ENCODE peak calls at places on chromosomes 6 and 20, in nine cellular contexts. P, Z, K, B, I, V, U, Q and O are unnamed samples.

GRCh38 chr20:32231847-32232246 is 24.2 kb downstream of the POFUT1 start:
- DNase-seq in P (no peak), Z (peak), K (peak), B (no peak), I (no peak), V (no peak), U (no peak), Q (no peak), O (peak)

GRCh38 chr6:118892248-118893094 is 1.5 kb upstream of the ASF1A start:
- DNase-seq in P (no peak), Z (no peak), K (no peak), B (no peak), I (no peak), V (no peak), U (no peak), Q (no peak), O (peak)

GRCh38 chr20:47454298-47455132 is 47.2 kb upstream of the NCOA3 start:
- DNase-seq in P (no peak), Z (no peak), K (no peak), B (peak), I (no peak), V (no peak), U (no peak), Q (no peak), O (no peak)

GRCh38 chr20:13149371-13149770 is 71.7 kb upstream of the ISM1 start:
- DNase-seq in P (no peak), Z (no peak), K (no peak), B (no peak), I (no peak), V (no peak), U (no peak), Q (no peak), O (no peak)

GRCh38 chr20:12056836-12057235 is 139.1 kb downstream of the BTBD3 start:
- DNase-seq in P (no peak), Z (no peak), K (no peak), B (no peak), I (no peak), V (no peak), U (no peak), Q (no peak), O (no peak)

GRCh38 chr20:50399003-50399916 is 110.9 kb upstream of the PTPN1 start:
- DNase-seq in P (peak), Z (no peak), K (no peak), B (no peak), I (no peak), V (no peak), U (peak), Q (peak), O (no peak)

GRCh38 chr6:71031912-71032311 is 75.1 kb upstream of the B3GAT2 start:
- DNase-seq in P (no peak), Z (no peak), K (no peak), B (no peak), I (no peak), V (no peak), U (peak), Q (no peak), O (no peak)

GRCh38 chr6:195861-196360 is 96.4 kb upstream of the DUSP22 start:
- DNase-seq in P (no peak), Z (peak), K (peak), B (no peak), I (no peak), V (no peak), U (peak), Q (peak), O (no peak)

GRCh38 chr20:57716202-57716601 is 6.4 kb upstream of the PMEPA1 start:
- DNase-seq in P (no peak), Z (no peak), K (no peak), B (no peak), I (no peak), V (no peak), U (peak), Q (no peak), O (no peak)

GRCh38 chr6:105492706-105493673 is 90.1 kb upstream of the PREP start:
- DNase-seq in P (no peak), Z (no peak), K (no peak), B (no peak), I (peak), V (no peak), U (no peak), Q (no peak), O (peak)

GRCh38 chr20:9408422-9409300 is 105.7 kb upstream of the LAMP5 start:
- DNase-seq in P (no peak), Z (no peak), K (no peak), B (no peak), I (no peak), V (no peak), U (peak), Q (no peak), O (peak)